ENCODE peak calls at places on chromosomes 3 and 15, in ten cellular contexts. One of them, this sample, is unnamed.

GRCh38 chr15:29312387-29312786 is 42.8 kb upstream of the NSMCE3 start:
- DNase-seq in stimulated activated CD8-positive, alpha-beta memory T cell treated with anti-CD3 and anti-CD28 coated beads, Interleukin-2, amount 100 ng/mL, for 48 hours: no peak
- DNase-seq in activated naive CD8-positive, alpha-beta T cell treated with anti-CD3 and anti-CD28 coated beads, Interleukin-2, amount 10 ng/mL, durations not matched to agents 7 days and 5 days: no peak
- DNase-seq in A549: no peak
- DNase-seq in upper lobe of right lung: no peak
- DNase-seq in body of pancreas: no peak
- DNase-seq in occipital lobe: no peak
- DNase-seq in HTR-8/SVneo: no peak
- DNase-seq in fibroblast of lung: peak
- DNase-seq in HuH-7.5: no peak
- DNase-seq in this sample: no peak

GRCh38 chr3:32438596-32439344 is 47.1 kb downstream of the CMTM7 start:
- DNase-seq in occipital lobe: no peak
- DNase-seq in activated naive CD8-positive, alpha-beta T cell treated with anti-CD3 and anti-CD28 coated beads, Interleukin-2, amount 10 ng/mL, durations not matched to agents 7 days and 5 days: no peak
- DNase-seq in upper lobe of right lung: no peak
- DNase-seq in body of pancreas: no peak
- DNase-seq in HuH-7.5: no peak
- DNase-seq in HTR-8/SVneo: no peak
- DNase-seq in fibroblast of lung: peak
- DNase-seq in A549: no peak
- DNase-seq in stimulated activated CD8-positive, alpha-beta memory T cell treated with anti-CD3 and anti-CD28 coated beads, Interleukin-2, amount 100 ng/mL, for 48 hours: no peak
- DNase-seq in this sample: peak

GRCh38 chr3:113165841-113166240 is 45.5 kb upstream of the BOC start:
- DNase-seq in activated naive CD8-positive, alpha-beta T cell treated with anti-CD3 and anti-CD28 coated beads, Interleukin-2, amount 10 ng/mL, durations not matched to agents 7 days and 5 days: no peak
- DNase-seq in stimulated activated CD8-positive, alpha-beta memory T cell treated with anti-CD3 and anti-CD28 coated beads, Interleukin-2, amount 100 ng/mL, for 48 hours: no peak
- DNase-seq in body of pancreas: no peak
- DNase-seq in HuH-7.5: no peak
- DNase-seq in HTR-8/SVneo: no peak
- DNase-seq in A549: no peak
- DNase-seq in fibroblast of lung: no peak
- DNase-seq in occipital lobe: no peak
- DNase-seq in upper lobe of right lung: no peak
- DNase-seq in this sample: no peak

GRCh38 chr15:99542828-99543227 is 23.0 kb upstream of the MEF2A start:
- DNase-seq in A549: no peak
- DNase-seq in fibroblast of lung: peak
- DNase-seq in upper lobe of right lung: no peak
- DNase-seq in activated naive CD8-positive, alpha-beta T cell treated with anti-CD3 and anti-CD28 coated beads, Interleukin-2, amount 10 ng/mL, durations not matched to agents 7 days and 5 days: no peak
- DNase-seq in occipital lobe: no peak
- DNase-seq in body of pancreas: no peak
- DNase-seq in stimulated activated CD8-positive, alpha-beta memory T cell treated with anti-CD3 and anti-CD28 coated beads, Interleukin-2, amount 100 ng/mL, for 48 hours: no peak
- DNase-seq in HTR-8/SVneo: no peak
- DNase-seq in HuH-7.5: no peak
- DNase-seq in this sample: peak

GRCh38 chr3:112101946-112102345 is 15.8 kb downstream of the C3orf52 start:
- DNase-seq in activated naive CD8-positive, alpha-beta T cell treated with anti-CD3 and anti-CD28 coated beads, Interleukin-2, amount 10 ng/mL, durations not matched to agents 7 days and 5 days: no peak
- DNase-seq in stimulated activated CD8-positive, alpha-beta memory T cell treated with anti-CD3 and anti-CD28 coated beads, Interleukin-2, amount 100 ng/mL, for 48 hours: no peak
- DNase-seq in upper lobe of right lung: no peak
- DNase-seq in HuH-7.5: no peak
- DNase-seq in occipital lobe: no peak
- DNase-seq in fibroblast of lung: peak
- DNase-seq in HTR-8/SVneo: peak
- DNase-seq in A549: peak
- DNase-seq in body of pancreas: no peak
- DNase-seq in this sample: peak

GRCh38 chr15:89627256-89627970 is 27.9 kb downstream of the KIF7 start:
- DNase-seq in fibroblast of lung: no peak
- DNase-seq in HTR-8/SVneo: no peak
- DNase-seq in occipital lobe: no peak
- DNase-seq in upper lobe of right lung: no peak
- DNase-seq in stimulated activated CD8-positive, alpha-beta memory T cell treated with anti-CD3 and anti-CD28 coated beads, Interleukin-2, amount 100 ng/mL, for 48 hours: no peak
- DNase-seq in body of pancreas: no peak
- DNase-seq in activated naive CD8-positive, alpha-beta T cell treated with anti-CD3 and anti-CD28 coated beads, Interleukin-2, amount 10 ng/mL, durations not matched to agents 7 days and 5 days: no peak
- DNase-seq in HuH-7.5: peak
- DNase-seq in A549: no peak
- DNase-seq in this sample: no peak

GRCh38 chr15:89654847-89655805 is at the start of gene KIF7:
- DNase-seq in body of pancreas: no peak
- DNase-seq in upper lobe of right lung: no peak
- DNase-seq in A549: peak
- DNase-seq in HuH-7.5: peak
- DNase-seq in activated naive CD8-positive, alpha-beta T cell treated with anti-CD3 and anti-CD28 coated beads, Interleukin-2, amount 10 ng/mL, durations not matched to agents 7 days and 5 days: peak
- DNase-seq in fibroblast of lung: peak
- DNase-seq in HTR-8/SVneo: peak
- DNase-seq in occipital lobe: peak
- DNase-seq in stimulated activated CD8-positive, alpha-beta memory T cell treated with anti-CD3 and anti-CD28 coated beads, Interleukin-2, amount 100 ng/mL, for 48 hours: no peak
- DNase-seq in this sample: peak

GRCh38 chr3:57963811-57964346 is 44.3 kb upstream of the FLNB start:
- DNase-seq in occipital lobe: no peak
- DNase-seq in HTR-8/SVneo: no peak
- DNase-seq in activated naive CD8-positive, alpha-beta T cell treated with anti-CD3 and anti-CD28 coated beads, Interleukin-2, amount 10 ng/mL, durations not matched to agents 7 days and 5 days: no peak
- DNase-seq in body of pancreas: no peak
- DNase-seq in stimulated activated CD8-positive, alpha-beta memory T cell treated with anti-CD3 and anti-CD28 coated beads, Interleukin-2, amount 100 ng/mL, for 48 hours: no peak
- DNase-seq in HuH-7.5: no peak
- DNase-seq in A549: no peak
- DNase-seq in upper lobe of right lung: no peak
- DNase-seq in fibroblast of lung: no peak
- DNase-seq in this sample: peak

GRCh38 chr15:55221090-55222011 is 24.6 kb upstream of the RSL24D1 start:
- DNase-seq in upper lobe of right lung: no peak
- DNase-seq in HuH-7.5: peak
- DNase-seq in fibroblast of lung: peak
- DNase-seq in activated naive CD8-positive, alpha-beta T cell treated with anti-CD3 and anti-CD28 coated beads, Interleukin-2, amount 10 ng/mL, durations not matched to agents 7 days and 5 days: peak
- DNase-seq in stimulated activated CD8-positive, alpha-beta memory T cell treated with anti-CD3 and anti-CD28 coated beads, Interleukin-2, amount 100 ng/mL, for 48 hours: peak
- DNase-seq in HTR-8/SVneo: peak
- DNase-seq in A549: peak
- DNase-seq in occipital lobe: no peak
- DNase-seq in body of pancreas: no peak
- DNase-seq in this sample: peak

GRCh38 chr3:73037369-73037699 is 24.1 kb upstream of the EBLN2 start:
- DNase-seq in body of pancreas: no peak
- DNase-seq in activated naive CD8-positive, alpha-beta T cell treated with anti-CD3 and anti-CD28 coated beads, Interleukin-2, amount 10 ng/mL, durations not matched to agents 7 days and 5 days: no peak
- DNase-seq in fibroblast of lung: peak
- DNase-seq in HuH-7.5: no peak
- DNase-seq in HTR-8/SVneo: no peak
- DNase-seq in stimulated activated CD8-positive, alpha-beta memory T cell treated with anti-CD3 and anti-CD28 coated beads, Interleukin-2, amount 100 ng/mL, for 48 hours: no peak
- DNase-seq in A549: no peak
- DNase-seq in upper lobe of right lung: no peak
- DNase-seq in occipital lobe: no peak
- DNase-seq in this sample: peak

GRCh38 chr3:52845691-52846426 is 11.0 kb upstream of the MUSTN1 start:
- DNase-seq in A549: no peak
- DNase-seq in stimulated activated CD8-positive, alpha-beta memory T cell treated with anti-CD3 and anti-CD28 coated beads, Interleukin-2, amount 100 ng/mL, for 48 hours: no peak
- DNase-seq in body of pancreas: no peak
- DNase-seq in fibroblast of lung: no peak
- DNase-seq in occipital lobe: no peak
- DNase-seq in HuH-7.5: no peak
- DNase-seq in upper lobe of right lung: no peak
- DNase-seq in HTR-8/SVneo: peak
- DNase-seq in activated naive CD8-positive, alpha-beta T cell treated with anti-CD3 and anti-CD28 coated beads, Interleukin-2, amount 10 ng/mL, durations not matched to agents 7 days and 5 days: no peak
- DNase-seq in this sample: no peak

GRCh38 chr3:19392146-19392545 is 243.8 kb downstream of the KCNH8 start:
- DNase-seq in upper lobe of right lung: no peak
- DNase-seq in fibroblast of lung: no peak
- DNase-seq in body of pancreas: no peak
- DNase-seq in activated naive CD8-positive, alpha-beta T cell treated with anti-CD3 and anti-CD28 coated beads, Interleukin-2, amount 10 ng/mL, durations not matched to agents 7 days and 5 days: no peak
- DNase-seq in occipital lobe: no peak
- DNase-seq in HTR-8/SVneo: no peak
- DNase-seq in HuH-7.5: no peak
- DNase-seq in A549: no peak
- DNase-seq in stimulated activated CD8-positive, alpha-beta memory T cell treated with anti-CD3 and anti-CD28 coated beads, Interleukin-2, amount 100 ng/mL, for 48 hours: no peak
- DNase-seq in this sample: no peak

GRCh38 chr3:52705688-52706686 is at the start of the genes GLT8D1 and SPCS1:
- DNase-seq in activated naive CD8-positive, alpha-beta T cell treated with anti-CD3 and anti-CD28 coated beads, Interleukin-2, amount 10 ng/mL, durations not matched to agents 7 days and 5 days: peak
- DNase-seq in stimulated activated CD8-positive, alpha-beta memory T cell treated with anti-CD3 and anti-CD28 coated beads, Interleukin-2, amount 100 ng/mL, for 48 hours: peak
- DNase-seq in occipital lobe: peak
- DNase-seq in A549: peak
- DNase-seq in body of pancreas: peak
- DNase-seq in fibroblast of lung: peak
- DNase-seq in HTR-8/SVneo: peak
- DNase-seq in upper lobe of right lung: peak
- DNase-seq in HuH-7.5: peak
- DNase-seq in this sample: peak

GRCh38 chr3:136545664-136546266 is 206.4 kb downstream of the STAG1 start:
- DNase-seq in body of pancreas: no peak
- DNase-seq in HuH-7.5: no peak
- DNase-seq in HTR-8/SVneo: no peak
- DNase-seq in fibroblast of lung: no peak
- DNase-seq in activated naive CD8-positive, alpha-beta T cell treated with anti-CD3 and anti-CD28 coated beads, Interleukin-2, amount 10 ng/mL, durations not matched to agents 7 days and 5 days: no peak
- DNase-seq in upper lobe of right lung: no peak
- DNase-seq in stimulated activated CD8-positive, alpha-beta memory T cell treated with anti-CD3 and anti-CD28 coated beads, Interleukin-2, amount 100 ng/mL, for 48 hours: no peak
- DNase-seq in occipital lobe: no peak
- DNase-seq in A549: peak
- DNase-seq in this sample: peak

GRCh38 chr15:82849556-82850241 is 40.3 kb downstream of the WHAMM start:
- DNase-seq in activated naive CD8-positive, alpha-beta T cell treated with anti-CD3 and anti-CD28 coated beads, Interleukin-2, amount 10 ng/mL, durations not matched to agents 7 days and 5 days: peak
- DNase-seq in HTR-8/SVneo: peak
- DNase-seq in upper lobe of right lung: peak
- DNase-seq in fibroblast of lung: peak
- DNase-seq in HuH-7.5: peak
- DNase-seq in stimulated activated CD8-positive, alpha-beta memory T cell treated with anti-CD3 and anti-CD28 coated beads, Interleukin-2, amount 100 ng/mL, for 48 hours: peak
- DNase-seq in body of pancreas: peak
- DNase-seq in occipital lobe: no peak
- DNase-seq in A549: peak
- DNase-seq in this sample: peak

GRCh38 chr3:197216169-197216860 is 82.1 kb downstream of the DLG1 start:
- DNase-seq in upper lobe of right lung: no peak
- DNase-seq in A549: peak
- DNase-seq in occipital lobe: no peak
- DNase-seq in stimulated activated CD8-positive, alpha-beta memory T cell treated with anti-CD3 and anti-CD28 coated beads, Interleukin-2, amount 100 ng/mL, for 48 hours: no peak
- DNase-seq in activated naive CD8-positive, alpha-beta T cell treated with anti-CD3 and anti-CD28 coated beads, Interleukin-2, amount 10 ng/mL, durations not matched to agents 7 days and 5 days: no peak
- DNase-seq in HTR-8/SVneo: peak
- DNase-seq in HuH-7.5: no peak
- DNase-seq in fibroblast of lung: peak
- DNase-seq in body of pancreas: no peak
- DNase-seq in this sample: no peak

GRCh38 chr3:177483182-177483967 is 286.1 kb upstream of the TBL1XR1 start:
- DNase-seq in A549: no peak
- DNase-seq in activated naive CD8-positive, alpha-beta T cell treated with anti-CD3 and anti-CD28 coated beads, Interleukin-2, amount 10 ng/mL, durations not matched to agents 7 days and 5 days: no peak
- DNase-seq in occipital lobe: no peak
- DNase-seq in fibroblast of lung: no peak
- DNase-seq in upper lobe of right lung: no peak
- DNase-seq in stimulated activated CD8-positive, alpha-beta memory T cell treated with anti-CD3 and anti-CD28 coated beads, Interleukin-2, amount 100 ng/mL, for 48 hours: no peak
- DNase-seq in body of pancreas: peak
- DNase-seq in HTR-8/SVneo: no peak
- DNase-seq in HuH-7.5: no peak
- DNase-seq in this sample: peak

GRCh38 chr3:136634821-136635220 is 117.4 kb downstream of the STAG1 start:
- DNase-seq in HTR-8/SVneo: no peak
- DNase-seq in occipital lobe: no peak
- DNase-seq in fibroblast of lung: peak
- DNase-seq in HuH-7.5: no peak
- DNase-seq in activated naive CD8-positive, alpha-beta T cell treated with anti-CD3 and anti-CD28 coated beads, Interleukin-2, amount 10 ng/mL, durations not matched to agents 7 days and 5 days: no peak
- DNase-seq in body of pancreas: no peak
- DNase-seq in stimulated activated CD8-positive, alpha-beta memory T cell treated with anti-CD3 and anti-CD28 coated beads, Interleukin-2, amount 100 ng/mL, for 48 hours: no peak
- DNase-seq in upper lobe of right lung: no peak
- DNase-seq in A549: no peak
- DNase-seq in this sample: no peak

GRCh38 chr3:40557558-40558161 is 32.9 kb downstream of the ZNF621 start:
- DNase-seq in A549: no peak
- DNase-seq in body of pancreas: no peak
- DNase-seq in occipital lobe: no peak
- DNase-seq in HuH-7.5: no peak
- DNase-seq in upper lobe of right lung: no peak
- DNase-seq in activated naive CD8-positive, alpha-beta T cell treated with anti-CD3 and anti-CD28 coated beads, Interleukin-2, amount 10 ng/mL, durations not matched to agents 7 days and 5 days: no peak
- DNase-seq in HTR-8/SVneo: no peak
- DNase-seq in stimulated activated CD8-positive, alpha-beta memory T cell treated with anti-CD3 and anti-CD28 coated beads, Interleukin-2, amount 100 ng/mL, for 48 hours: no peak
- DNase-seq in fibroblast of lung: peak
- DNase-seq in this sample: no peak

GRCh38 chr3:158991146-158991705 is 189.4 kb downstream of the MFSD1 start:
- DNase-seq in A549: no peak
- DNase-seq in HuH-7.5: no peak
- DNase-seq in body of pancreas: peak
- DNase-seq in HTR-8/SVneo: no peak
- DNase-seq in fibroblast of lung: no peak
- DNase-seq in activated naive CD8-positive, alpha-beta T cell treated with anti-CD3 and anti-CD28 coated beads, Interleukin-2, amount 10 ng/mL, durations not matched to agents 7 days and 5 days: no peak
- DNase-seq in upper lobe of right lung: peak
- DNase-seq in stimulated activated CD8-positive, alpha-beta memory T cell treated with anti-CD3 and anti-CD28 coated beads, Interleukin-2, amount 100 ng/mL, for 48 hours: no peak
- DNase-seq in occipital lobe: no peak
- DNase-seq in this sample: peak

GRCh38 chr3:57287205-57287604 is 5.3 kb downstream of the ASB14 start:
- DNase-seq in activated naive CD8-positive, alpha-beta T cell treated with anti-CD3 and anti-CD28 coated beads, Interleukin-2, amount 10 ng/mL, durations not matched to agents 7 days and 5 days: no peak
- DNase-seq in A549: no peak
- DNase-seq in upper lobe of right lung: no peak
- DNase-seq in occipital lobe: no peak
- DNase-seq in body of pancreas: no peak
- DNase-seq in HuH-7.5: no peak
- DNase-seq in stimulated activated CD8-positive, alpha-beta memory T cell treated with anti-CD3 and anti-CD28 coated beads, Interleukin-2, amount 100 ng/mL, for 48 hours: no peak
- DNase-seq in HTR-8/SVneo: no peak
- DNase-seq in fibroblast of lung: no peak
- DNase-seq in this sample: no peak

GRCh38 chr3:102024270-102024904 is 175.1 kb downstream of the NFKBIZ start:
- DNase-seq in fibroblast of lung: no peak
- DNase-seq in upper lobe of right lung: no peak
- DNase-seq in A549: no peak
- DNase-seq in HuH-7.5: no peak
- DNase-seq in HTR-8/SVneo: no peak
- DNase-seq in occipital lobe: no peak
- DNase-seq in activated naive CD8-positive, alpha-beta T cell treated with anti-CD3 and anti-CD28 coated beads, Interleukin-2, amount 10 ng/mL, durations not matched to agents 7 days and 5 days: no peak
- DNase-seq in stimulated activated CD8-positive, alpha-beta memory T cell treated with anti-CD3 and anti-CD28 coated beads, Interleukin-2, amount 100 ng/mL, for 48 hours: no peak
- DNase-seq in body of pancreas: no peak
- DNase-seq in this sample: peak

GRCh38 chr15:90419738-90420487 is 31.9 kb downstream of the IQGAP1 start:
- DNase-seq in HTR-8/SVneo: peak
- DNase-seq in fibroblast of lung: peak
- DNase-seq in upper lobe of right lung: no peak
- DNase-seq in activated naive CD8-positive, alpha-beta T cell treated with anti-CD3 and anti-CD28 coated beads, Interleukin-2, amount 10 ng/mL, durations not matched to agents 7 days and 5 days: no peak
- DNase-seq in occipital lobe: no peak
- DNase-seq in HuH-7.5: no peak
- DNase-seq in stimulated activated CD8-positive, alpha-beta memory T cell treated with anti-CD3 and anti-CD28 coated beads, Interleukin-2, amount 100 ng/mL, for 48 hours: no peak
- DNase-seq in body of pancreas: no peak
- DNase-seq in A549: peak
- DNase-seq in this sample: peak

GRCh38 chr15:39479916-39480315 is 101.0 kb upstream of the THBS1 start:
- DNase-seq in A549: no peak
- DNase-seq in occipital lobe: no peak
- DNase-seq in HuH-7.5: no peak
- DNase-seq in stimulated activated CD8-positive, alpha-beta memory T cell treated with anti-CD3 and anti-CD28 coated beads, Interleukin-2, amount 100 ng/mL, for 48 hours: no peak
- DNase-seq in body of pancreas: no peak
- DNase-seq in fibroblast of lung: peak
- DNase-seq in upper lobe of right lung: no peak
- DNase-seq in activated naive CD8-positive, alpha-beta T cell treated with anti-CD3 and anti-CD28 coated beads, Interleukin-2, amount 10 ng/mL, durations not matched to agents 7 days and 5 days: no peak
- DNase-seq in HTR-8/SVneo: no peak
- DNase-seq in this sample: peak

GRCh38 chr15:89401636-89402252 is 67.1 kb upstream of the POLG start:
- DNase-seq in body of pancreas: no peak
- DNase-seq in A549: peak
- DNase-seq in fibroblast of lung: peak
- DNase-seq in activated naive CD8-positive, alpha-beta T cell treated with anti-CD3 and anti-CD28 coated beads, Interleukin-2, amount 10 ng/mL, durations not matched to agents 7 days and 5 days: no peak
- DNase-seq in HTR-8/SVneo: peak
- DNase-seq in occipital lobe: no peak
- DNase-seq in upper lobe of right lung: no peak
- DNase-seq in stimulated activated CD8-positive, alpha-beta memory T cell treated with anti-CD3 and anti-CD28 coated beads, Interleukin-2, amount 100 ng/mL, for 48 hours: no peak
- DNase-seq in HuH-7.5: no peak
- DNase-seq in this sample: peak

GRCh38 chr3:146715176-146715575 is 110.0 kb upstream of the PLSCR5 start:
- DNase-seq in HTR-8/SVneo: no peak
- DNase-seq in activated naive CD8-positive, alpha-beta T cell treated with anti-CD3 and anti-CD28 coated beads, Interleukin-2, amount 10 ng/mL, durations not matched to agents 7 days and 5 days: no peak
- DNase-seq in HuH-7.5: no peak
- DNase-seq in body of pancreas: no peak
- DNase-seq in stimulated activated CD8-positive, alpha-beta memory T cell treated with anti-CD3 and anti-CD28 coated beads, Interleukin-2, amount 100 ng/mL, for 48 hours: no peak
- DNase-seq in fibroblast of lung: peak
- DNase-seq in occipital lobe: no peak
- DNase-seq in A549: no peak
- DNase-seq in upper lobe of right lung: no peak
- DNase-seq in this sample: peak

GRCh38 chr15:89629829-89630228 is 25.4 kb downstream of the KIF7 start:
- DNase-seq in occipital lobe: no peak
- DNase-seq in HuH-7.5: peak
- DNase-seq in fibroblast of lung: no peak
- DNase-seq in A549: no peak
- DNase-seq in body of pancreas: no peak
- DNase-seq in stimulated activated CD8-positive, alpha-beta memory T cell treated with anti-CD3 and anti-CD28 coated beads, Interleukin-2, amount 100 ng/mL, for 48 hours: no peak
- DNase-seq in upper lobe of right lung: no peak
- DNase-seq in activated naive CD8-positive, alpha-beta T cell treated with anti-CD3 and anti-CD28 coated beads, Interleukin-2, amount 10 ng/mL, durations not matched to agents 7 days and 5 days: no peak
- DNase-seq in HTR-8/SVneo: no peak
- DNase-seq in this sample: no peak

This sample was measured in epithelial cell of esophagus.